ENCODE peak calls at places on chromosomes 11 and 22, in eight cellular contexts. One of them, this sample, is unnamed.

GRCh38 chr11:65915821-65916251 is 3.0 kb downstream of the C11orf68 start:
- DNase-seq in NCI-H69: no peak
- DNase-seq in HEK293T: no peak
- DNase-seq in cardiac muscle cell: peak
- DNase-seq in adrenal gland: peak
- DNase-seq in CD8-positive, alpha-beta memory T cell: no peak
- DNase-seq in activated CD4-positive, alpha-beta T cell treated with anti-CD3 and anti-CD28 coated beads, Interleukin-2, amount 50 U/mL, for 24 hours: no peak
- DNase-seq in coronary artery: peak
- DNase-seq in this sample: no peak

GRCh38 chr22:20419664-20419951 is 18.0 kb downstream of the SCARF2 start:
- DNase-seq in coronary artery: no peak
- DNase-seq in CD8-positive, alpha-beta memory T cell: no peak
- DNase-seq in NCI-H69: no peak
- DNase-seq in cardiac muscle cell: no peak
- DNase-seq in activated CD4-positive, alpha-beta T cell treated with anti-CD3 and anti-CD28 coated beads, Interleukin-2, amount 50 U/mL, for 24 hours: no peak
- DNase-seq in adrenal gland: no peak
- DNase-seq in HEK293T: no peak
- DNase-seq in this sample: no peak

GRCh38 chr11:66595245-66595904 is 2.4 kb downstream of the CCS start:
- DNase-seq in adrenal gland: peak
- DNase-seq in HEK293T: no peak
- DNase-seq in cardiac muscle cell: peak
- DNase-seq in CD8-positive, alpha-beta memory T cell: peak
- DNase-seq in activated CD4-positive, alpha-beta T cell treated with anti-CD3 and anti-CD28 coated beads, Interleukin-2, amount 50 U/mL, for 24 hours: no peak
- DNase-seq in coronary artery: no peak
- DNase-seq in NCI-H69: peak
- DNase-seq in this sample: no peak

GRCh38 chr22:37999640-38000272 is 15.4 kb upstream of the SOX10 start:
- DNase-seq in adrenal gland: peak
- DNase-seq in CD8-positive, alpha-beta memory T cell: no peak
- DNase-seq in HEK293T: peak
- DNase-seq in cardiac muscle cell: peak
- DNase-seq in NCI-H69: peak
- DNase-seq in activated CD4-positive, alpha-beta T cell treated with anti-CD3 and anti-CD28 coated beads, Interleukin-2, amount 50 U/mL, for 24 hours: no peak
- DNase-seq in coronary artery: no peak
- DNase-seq in this sample: no peak

GRCh38 chr11:4480577-4481539 is 1.6 kb upstream of the OR52K1 start:
- DNase-seq in cardiac muscle cell: no peak
- DNase-seq in coronary artery: no peak
- DNase-seq in NCI-H69: no peak
- DNase-seq in adrenal gland: no peak
- DNase-seq in CD8-positive, alpha-beta memory T cell: no peak
- DNase-seq in activated CD4-positive, alpha-beta T cell treated with anti-CD3 and anti-CD28 coated beads, Interleukin-2, amount 50 U/mL, for 24 hours: no peak
- DNase-seq in HEK293T: no peak
- DNase-seq in this sample: no peak

GRCh38 chr11:13047884-13048283 is 38.8 kb downstream of the RASSF10 start:
- DNase-seq in activated CD4-positive, alpha-beta T cell treated with anti-CD3 and anti-CD28 coated beads, Interleukin-2, amount 50 U/mL, for 24 hours: no peak
- DNase-seq in cardiac muscle cell: no peak
- DNase-seq in NCI-H69: no peak
- DNase-seq in coronary artery: no peak
- DNase-seq in HEK293T: no peak
- DNase-seq in CD8-positive, alpha-beta memory T cell: no peak
- DNase-seq in adrenal gland: no peak
- DNase-seq in this sample: no peak

GRCh38 chr11:12066056-12066798 is 44.2 kb upstream of the MICAL2 start:
- DNase-seq in NCI-H69: peak
- DNase-seq in cardiac muscle cell: peak
- DNase-seq in adrenal gland: peak
- DNase-seq in coronary artery: no peak
- DNase-seq in HEK293T: no peak
- DNase-seq in CD8-positive, alpha-beta memory T cell: no peak
- DNase-seq in activated CD4-positive, alpha-beta T cell treated with anti-CD3 and anti-CD28 coated beads, Interleukin-2, amount 50 U/mL, for 24 hours: no peak
- DNase-seq in this sample: no peak

GRCh38 chr22:42686756-42687491 is 33.7 kb downstream of the A4GALT start:
- DNase-seq in adrenal gland: no peak
- DNase-seq in activated CD4-positive, alpha-beta T cell treated with anti-CD3 and anti-CD28 coated beads, Interleukin-2, amount 50 U/mL, for 24 hours: no peak
- DNase-seq in cardiac muscle cell: no peak
- DNase-seq in CD8-positive, alpha-beta memory T cell: no peak
- DNase-seq in NCI-H69: peak
- DNase-seq in coronary artery: no peak
- DNase-seq in HEK293T: no peak
- DNase-seq in this sample: no peak

GRCh38 chr11:77093987-77094840 is 8.4 kb upstream of the OMP start:
- DNase-seq in activated CD4-positive, alpha-beta T cell treated with anti-CD3 and anti-CD28 coated beads, Interleukin-2, amount 50 U/mL, for 24 hours: no peak
- DNase-seq in CD8-positive, alpha-beta memory T cell: no peak
- DNase-seq in coronary artery: no peak
- DNase-seq in cardiac muscle cell: no peak
- DNase-seq in NCI-H69: peak
- DNase-seq in adrenal gland: no peak
- DNase-seq in HEK293T: no peak
- DNase-seq in this sample: no peak

GRCh38 chr11:117143390-117143789 is 697 bp upstream of the PAFAH1B2 start:
- DNase-seq in adrenal gland: peak
- DNase-seq in cardiac muscle cell: peak
- DNase-seq in CD8-positive, alpha-beta memory T cell: no peak
- DNase-seq in activated CD4-positive, alpha-beta T cell treated with anti-CD3 and anti-CD28 coated beads, Interleukin-2, amount 50 U/mL, for 24 hours: peak
- DNase-seq in HEK293T: peak
- DNase-seq in NCI-H69: peak
- DNase-seq in coronary artery: no peak
- DNase-seq in this sample: no peak

GRCh38 chr22:24201681-24202590 is 20.6 kb downstream of the SUSD2 start:
- DNase-seq in adrenal gland: no peak
- DNase-seq in NCI-H69: no peak
- DNase-seq in HEK293T: no peak
- DNase-seq in cardiac muscle cell: no peak
- DNase-seq in activated CD4-positive, alpha-beta T cell treated with anti-CD3 and anti-CD28 coated beads, Interleukin-2, amount 50 U/mL, for 24 hours: no peak
- DNase-seq in coronary artery: no peak
- DNase-seq in CD8-positive, alpha-beta memory T cell: no peak
- DNase-seq in this sample: no peak

GRCh38 chr22:35631597-35631996 is 14.5 kb upstream of the MB start:
- DNase-seq in CD8-positive, alpha-beta memory T cell: peak
- DNase-seq in activated CD4-positive, alpha-beta T cell treated with anti-CD3 and anti-CD28 coated beads, Interleukin-2, amount 50 U/mL, for 24 hours: no peak
- DNase-seq in NCI-H69: peak
- DNase-seq in coronary artery: no peak
- DNase-seq in adrenal gland: peak
- DNase-seq in HEK293T: peak
- DNase-seq in cardiac muscle cell: peak
- DNase-seq in this sample: no peak

GRCh38 chr22:44317163-44317455 is 4.4 kb upstream of the SHISAL1 start:
- DNase-seq in NCI-H69: no peak
- DNase-seq in adrenal gland: no peak
- DNase-seq in activated CD4-positive, alpha-beta T cell treated with anti-CD3 and anti-CD28 coated beads, Interleukin-2, amount 50 U/mL, for 24 hours: no peak
- DNase-seq in CD8-positive, alpha-beta memory T cell: no peak
- DNase-seq in cardiac muscle cell: no peak
- DNase-seq in HEK293T: no peak
- DNase-seq in coronary artery: no peak
- DNase-seq in this sample: no peak

GRCh38 chr11:22991196-22991595 is 130.9 kb upstream of the CCDC179 start:
- DNase-seq in HEK293T: no peak
- DNase-seq in cardiac muscle cell: no peak
- DNase-seq in CD8-positive, alpha-beta memory T cell: no peak
- DNase-seq in NCI-H69: no peak
- DNase-seq in activated CD4-positive, alpha-beta T cell treated with anti-CD3 and anti-CD28 coated beads, Interleukin-2, amount 50 U/mL, for 24 hours: no peak
- DNase-seq in adrenal gland: no peak
- DNase-seq in coronary artery: no peak
- DNase-seq in this sample: no peak

GRCh38 chr11:130131957-130132850 is 27.4 kb upstream of the ST14 start:
- DNase-seq in NCI-H69: peak
- DNase-seq in activated CD4-positive, alpha-beta T cell treated with anti-CD3 and anti-CD28 coated beads, Interleukin-2, amount 50 U/mL, for 24 hours: peak
- DNase-seq in adrenal gland: peak
- DNase-seq in cardiac muscle cell: peak
- DNase-seq in coronary artery: no peak
- DNase-seq in CD8-positive, alpha-beta memory T cell: peak
- DNase-seq in HEK293T: peak
- DNase-seq in this sample: peak

GRCh38 chr11:1771700-1772099 is 8.0 kb upstream of the CTSD start:
- DNase-seq in activated CD4-positive, alpha-beta T cell treated with anti-CD3 and anti-CD28 coated beads, Interleukin-2, amount 50 U/mL, for 24 hours: no peak
- DNase-seq in adrenal gland: peak
- DNase-seq in HEK293T: no peak
- DNase-seq in NCI-H69: no peak
- DNase-seq in coronary artery: peak
- DNase-seq in CD8-positive, alpha-beta memory T cell: no peak
- DNase-seq in cardiac muscle cell: peak
- DNase-seq in this sample: no peak

GRCh38 chr11:70517996-70518907 is 119.9 kb downstream of the CTTN start:
- DNase-seq in NCI-H69: no peak
- DNase-seq in activated CD4-positive, alpha-beta T cell treated with anti-CD3 and anti-CD28 coated beads, Interleukin-2, amount 50 U/mL, for 24 hours: no peak
- DNase-seq in CD8-positive, alpha-beta memory T cell: no peak
- DNase-seq in cardiac muscle cell: peak
- DNase-seq in coronary artery: no peak
- DNase-seq in adrenal gland: no peak
- DNase-seq in HEK293T: no peak
- DNase-seq in this sample: no peak

GRCh38 chr11:83007477-83007876 is 64.2 kb downstream of the RAB30 start:
- DNase-seq in cardiac muscle cell: no peak
- DNase-seq in NCI-H69: peak
- DNase-seq in coronary artery: no peak
- DNase-seq in activated CD4-positive, alpha-beta T cell treated with anti-CD3 and anti-CD28 coated beads, Interleukin-2, amount 50 U/mL, for 24 hours: no peak
- DNase-seq in HEK293T: no peak
- DNase-seq in adrenal gland: no peak
- DNase-seq in CD8-positive, alpha-beta memory T cell: no peak
- DNase-seq in this sample: no peak

GRCh38 chr11:96760306-96760705 is 370.5 kb downstream of the JRKL start:
- DNase-seq in HEK293T: no peak
- DNase-seq in CD8-positive, alpha-beta memory T cell: no peak
- DNase-seq in adrenal gland: no peak
- DNase-seq in cardiac muscle cell: no peak
- DNase-seq in NCI-H69: no peak
- DNase-seq in activated CD4-positive, alpha-beta T cell treated with anti-CD3 and anti-CD28 coated beads, Interleukin-2, amount 50 U/mL, for 24 hours: no peak
- DNase-seq in coronary artery: no peak
- DNase-seq in this sample: no peak

GRCh38 chr11:114811971-114812370 is 133.6 kb downstream of the NXPE2 start:
- DNase-seq in coronary artery: no peak
- DNase-seq in adrenal gland: no peak
- DNase-seq in CD8-positive, alpha-beta memory T cell: no peak
- DNase-seq in HEK293T: no peak
- DNase-seq in activated CD4-positive, alpha-beta T cell treated with anti-CD3 and anti-CD28 coated beads, Interleukin-2, amount 50 U/mL, for 24 hours: no peak
- DNase-seq in NCI-H69: no peak
- DNase-seq in cardiac muscle cell: no peak
- DNase-seq in this sample: no peak

GRCh38 chr22:35589071-35589735 is 27.9 kb downstream of the MB start:
- DNase-seq in activated CD4-positive, alpha-beta T cell treated with anti-CD3 and anti-CD28 coated beads, Interleukin-2, amount 50 U/mL, for 24 hours: no peak
- DNase-seq in CD8-positive, alpha-beta memory T cell: no peak
- DNase-seq in coronary artery: no peak
- DNase-seq in NCI-H69: peak
- DNase-seq in adrenal gland: peak
- DNase-seq in cardiac muscle cell: peak
- DNase-seq in HEK293T: no peak
- DNase-seq in this sample: no peak

GRCh38 chr11:36091256-36091811 is 147.5 kb downstream of the LDLRAD3 start:
- DNase-seq in coronary artery: no peak
- DNase-seq in NCI-H69: no peak
- DNase-seq in HEK293T: no peak
- DNase-seq in CD8-positive, alpha-beta memory T cell: no peak
- DNase-seq in activated CD4-positive, alpha-beta T cell treated with anti-CD3 and anti-CD28 coated beads, Interleukin-2, amount 50 U/mL, for 24 hours: no peak
- DNase-seq in cardiac muscle cell: peak
- DNase-seq in adrenal gland: no peak
- DNase-seq in this sample: no peak

GRCh38 chr11:108780119-108780518 is 115.2 kb downstream of the DDX10 start:
- DNase-seq in coronary artery: no peak
- DNase-seq in cardiac muscle cell: no peak
- DNase-seq in HEK293T: no peak
- DNase-seq in NCI-H69: no peak
- DNase-seq in activated CD4-positive, alpha-beta T cell treated with anti-CD3 and anti-CD28 coated beads, Interleukin-2, amount 50 U/mL, for 24 hours: no peak
- DNase-seq in CD8-positive, alpha-beta memory T cell: no peak
- DNase-seq in adrenal gland: no peak
- DNase-seq in this sample: no peak

GRCh38 chr11:122226810-122227379 is 110.9 kb upstream of the BLID start:
- DNase-seq in HEK293T: no peak
- DNase-seq in NCI-H69: no peak
- DNase-seq in adrenal gland: no peak
- DNase-seq in cardiac muscle cell: no peak
- DNase-seq in CD8-positive, alpha-beta memory T cell: no peak
- DNase-seq in coronary artery: no peak
- DNase-seq in activated CD4-positive, alpha-beta T cell treated with anti-CD3 and anti-CD28 coated beads, Interleukin-2, amount 50 U/mL, for 24 hours: no peak
- DNase-seq in this sample: no peak

GRCh38 chr11:128629516-128630106 is 42.3 kb upstream of the ETS1 start:
- DNase-seq in coronary artery: peak
- DNase-seq in CD8-positive, alpha-beta memory T cell: no peak
- DNase-seq in HEK293T: no peak
- DNase-seq in adrenal gland: no peak
- DNase-seq in activated CD4-positive, alpha-beta T cell treated with anti-CD3 and anti-CD28 coated beads, Interleukin-2, amount 50 U/mL, for 24 hours: no peak
- DNase-seq in cardiac muscle cell: no peak
- DNase-seq in NCI-H69: peak
- DNase-seq in this sample: no peak

GRCh38 chr11:65316311-65316978 is 1.8 kb downstream of the CDC42EP2 start:
- DNase-seq in activated CD4-positive, alpha-beta T cell treated with anti-CD3 and anti-CD28 coated beads, Interleukin-2, amount 50 U/mL, for 24 hours: no peak
- DNase-seq in cardiac muscle cell: peak
- DNase-seq in NCI-H69: peak
- DNase-seq in CD8-positive, alpha-beta memory T cell: no peak
- DNase-seq in coronary artery: no peak
- DNase-seq in adrenal gland: no peak
- DNase-seq in HEK293T: no peak
- DNase-seq in this sample: peak

GRCh38 chr11:43830928-43831440 is 49.6 kb upstream of the ALKBH3 start:
- DNase-seq in CD8-positive, alpha-beta memory T cell: no peak
- DNase-seq in coronary artery: peak
- DNase-seq in adrenal gland: peak
- DNase-seq in cardiac muscle cell: peak
- DNase-seq in HEK293T: no peak
- DNase-seq in NCI-H69: peak
- DNase-seq in activated CD4-positive, alpha-beta T cell treated with anti-CD3 and anti-CD28 coated beads, Interleukin-2, amount 50 U/mL, for 24 hours: peak
- DNase-seq in this sample: no peak

GRCh38 chr11:15500643-15501042 is 385.9 kb downstream of the INSC start:
- DNase-seq in NCI-H69: peak
- DNase-seq in adrenal gland: no peak
- DNase-seq in HEK293T: no peak
- DNase-seq in coronary artery: no peak
- DNase-seq in CD8-positive, alpha-beta memory T cell: no peak
- DNase-seq in activated CD4-positive, alpha-beta T cell treated with anti-CD3 and anti-CD28 coated beads, Interleukin-2, amount 50 U/mL, for 24 hours: no peak
- DNase-seq in cardiac muscle cell: no peak
- DNase-seq in this sample: no peak

GRCh38 chr11:131985769-131986393 is 615.5 kb downstream of the NTM start:
- DNase-seq in HEK293T: no peak
- DNase-seq in cardiac muscle cell: no peak
- DNase-seq in coronary artery: no peak
- DNase-seq in activated CD4-positive, alpha-beta T cell treated with anti-CD3 and anti-CD28 coated beads, Interleukin-2, amount 50 U/mL, for 24 hours: no peak
- DNase-seq in CD8-positive, alpha-beta memory T cell: no peak
- DNase-seq in NCI-H69: no peak
- DNase-seq in adrenal gland: no peak
- DNase-seq in this sample: no peak

GRCh38 chr22:40123387-40123786 is 54.3 kb upstream of the TNRC6B start:
- DNase-seq in NCI-H69: peak
- DNase-seq in CD8-positive, alpha-beta memory T cell: no peak
- DNase-seq in coronary artery: no peak
- DNase-seq in activated CD4-positive, alpha-beta T cell treated with anti-CD3 and anti-CD28 coated beads, Interleukin-2, amount 50 U/mL, for 24 hours: no peak
- DNase-seq in cardiac muscle cell: peak
- DNase-seq in adrenal gland: no peak
- DNase-seq in HEK293T: peak
- DNase-seq in this sample: no peak